ENCODE peak calls at places on chromosome X, in ten cellular contexts. One of them, this sample, is unnamed.

GRCh38 chrX:69152398-69152797 is 12.9 kb downstream of the PJA1 start:
- DNase-seq in NCI-H345: peak
- DNase-seq in NAMALWA: no peak
- DNase-seq in GM13977: no peak
- DNase-seq in activated CD4-positive, alpha-beta T cell treated with anti-CD3 and anti-CD28 coated beads for 48 hours: no peak
- DNase-seq in astrocyte of the spinal cord: no peak
- DNase-seq in left ventricle myocardium inferior: no peak
- DNase-seq in GDM1: no peak
- DNase-seq in A549: peak
- DNase-seq in dorsolateral prefrontal cortex: no peak
- DNase-seq in this sample: peak

GRCh38 chrX:106726485-106727437 is at the start of gene RNF128:
- DNase-seq in NCI-H345: peak
- DNase-seq in NAMALWA: no peak
- DNase-seq in GM13977: no peak
- DNase-seq in activated CD4-positive, alpha-beta T cell treated with anti-CD3 and anti-CD28 coated beads for 48 hours: peak
- DNase-seq in astrocyte of the spinal cord: peak
- DNase-seq in left ventricle myocardium inferior: no peak
- DNase-seq in GDM1: no peak
- DNase-seq in A549: peak
- DNase-seq in dorsolateral prefrontal cortex: peak
- DNase-seq in this sample: no peak

GRCh38 chrX:85037114-85037513 is 33.4 kb downstream of the APOOL start:
- DNase-seq in NCI-H345: no peak
- DNase-seq in NAMALWA: no peak
- DNase-seq in GM13977: no peak
- DNase-seq in activated CD4-positive, alpha-beta T cell treated with anti-CD3 and anti-CD28 coated beads for 48 hours: no peak
- DNase-seq in astrocyte of the spinal cord: no peak
- DNase-seq in left ventricle myocardium inferior: no peak
- DNase-seq in GDM1: no peak
- DNase-seq in A549: no peak
- DNase-seq in dorsolateral prefrontal cortex: no peak
- DNase-seq in this sample: no peak

GRCh38 chrX:107014927-107015326 is 14.9 kb upstream of the MORC4 start:
- DNase-seq in NCI-H345: no peak
- DNase-seq in NAMALWA: no peak
- DNase-seq in GM13977: no peak
- DNase-seq in activated CD4-positive, alpha-beta T cell treated with anti-CD3 and anti-CD28 coated beads for 48 hours: no peak
- DNase-seq in astrocyte of the spinal cord: no peak
- DNase-seq in left ventricle myocardium inferior: no peak
- DNase-seq in GDM1: no peak
- DNase-seq in A549: no peak
- DNase-seq in dorsolateral prefrontal cortex: no peak
- DNase-seq in this sample: no peak

GRCh38 chrX:133850414-133850813 is 135.0 kb downstream of the GPC3 start:
- DNase-seq in NCI-H345: no peak
- DNase-seq in NAMALWA: no peak
- DNase-seq in GM13977: no peak
- DNase-seq in activated CD4-positive, alpha-beta T cell treated with anti-CD3 and anti-CD28 coated beads for 48 hours: no peak
- DNase-seq in astrocyte of the spinal cord: no peak
- DNase-seq in left ventricle myocardium inferior: no peak
- DNase-seq in GDM1: no peak
- DNase-seq in A549: no peak
- DNase-seq in dorsolateral prefrontal cortex: no peak
- DNase-seq in this sample: no peak

GRCh38 chrX:71532078-71532752 is 689 bp upstream of the OGT start:
- DNase-seq in NCI-H345: no peak
- DNase-seq in NAMALWA: peak
- DNase-seq in GM13977: no peak
- DNase-seq in activated CD4-positive, alpha-beta T cell treated with anti-CD3 and anti-CD28 coated beads for 48 hours: peak
- DNase-seq in astrocyte of the spinal cord: peak
- DNase-seq in left ventricle myocardium inferior: no peak
- DNase-seq in GDM1: peak
- DNase-seq in A549: peak
- DNase-seq in dorsolateral prefrontal cortex: no peak
- DNase-seq in this sample: no peak

GRCh38 chrX:773292-774025 is 142.9 kb downstream of the SHOX start:
- DNase-seq in NCI-H345: no peak
- DNase-seq in NAMALWA: no peak
- DNase-seq in GM13977: no peak
- DNase-seq in activated CD4-positive, alpha-beta T cell treated with anti-CD3 and anti-CD28 coated beads for 48 hours: no peak
- DNase-seq in astrocyte of the spinal cord: no peak
- DNase-seq in left ventricle myocardium inferior: no peak
- DNase-seq in GDM1: no peak
- DNase-seq in A549: no peak
- DNase-seq in dorsolateral prefrontal cortex: no peak
- DNase-seq in this sample: no peak

GRCh38 chrX:136909706-136910564 is 29.4 kb upstream of the RBMX start:
- DNase-seq in NCI-H345: peak
- DNase-seq in NAMALWA: peak
- DNase-seq in GM13977: peak
- DNase-seq in activated CD4-positive, alpha-beta T cell treated with anti-CD3 and anti-CD28 coated beads for 48 hours: peak
- DNase-seq in astrocyte of the spinal cord: peak
- DNase-seq in left ventricle myocardium inferior: peak
- DNase-seq in GDM1: peak
- DNase-seq in A549: peak
- DNase-seq in dorsolateral prefrontal cortex: peak
- DNase-seq in this sample: peak

GRCh38 chrX:40078489-40079288 is 19.1 kb downstream of the BCOR start:
- DNase-seq in NCI-H345: no peak
- DNase-seq in NAMALWA: no peak
- DNase-seq in GM13977: no peak
- DNase-seq in activated CD4-positive, alpha-beta T cell treated with anti-CD3 and anti-CD28 coated beads for 48 hours: no peak
- DNase-seq in astrocyte of the spinal cord: no peak
- DNase-seq in left ventricle myocardium inferior: no peak
- DNase-seq in GDM1: no peak
- DNase-seq in A549: no peak
- DNase-seq in dorsolateral prefrontal cortex: no peak
- DNase-seq in this sample: no peak

GRCh38 chrX:154019633-154020499 is at the start of gene IRAK1:
- DNase-seq in NCI-H345: peak
- DNase-seq in NAMALWA: peak
- DNase-seq in GM13977: peak
- DNase-seq in activated CD4-positive, alpha-beta T cell treated with anti-CD3 and anti-CD28 coated beads for 48 hours: peak
- DNase-seq in astrocyte of the spinal cord: peak
- DNase-seq in left ventricle myocardium inferior: peak
- DNase-seq in GDM1: peak
- DNase-seq in A549: peak
- DNase-seq in dorsolateral prefrontal cortex: no peak
- DNase-seq in this sample: no peak

GRCh38 chrX:85243155-85243554 is 424 bp downstream of the SATL1 start:
- DNase-seq in NCI-H345: no peak
- DNase-seq in NAMALWA: peak
- DNase-seq in GM13977: peak
- DNase-seq in activated CD4-positive, alpha-beta T cell treated with anti-CD3 and anti-CD28 coated beads for 48 hours: no peak
- DNase-seq in astrocyte of the spinal cord: no peak
- DNase-seq in left ventricle myocardium inferior: no peak
- DNase-seq in GDM1: no peak
- DNase-seq in A549: no peak
- DNase-seq in dorsolateral prefrontal cortex: no peak
- DNase-seq in this sample: no peak

GRCh38 chrX:21524008-21524407 is 134.1 kb downstream of the KLHL34 start:
- DNase-seq in NCI-H345: no peak
- DNase-seq in NAMALWA: no peak
- DNase-seq in GM13977: no peak
- DNase-seq in activated CD4-positive, alpha-beta T cell treated with anti-CD3 and anti-CD28 coated beads for 48 hours: no peak
- DNase-seq in astrocyte of the spinal cord: no peak
- DNase-seq in left ventricle myocardium inferior: no peak
- DNase-seq in GDM1: no peak
- DNase-seq in A549: no peak
- DNase-seq in dorsolateral prefrontal cortex: no peak
- DNase-seq in this sample: no peak

GRCh38 chrX:132651411-132652086 is 162.7 kb upstream of the MBNL3 start:
- DNase-seq in NCI-H345: no peak
- DNase-seq in NAMALWA: peak
- DNase-seq in GM13977: no peak
- DNase-seq in activated CD4-positive, alpha-beta T cell treated with anti-CD3 and anti-CD28 coated beads for 48 hours: no peak
- DNase-seq in astrocyte of the spinal cord: peak
- DNase-seq in left ventricle myocardium inferior: no peak
- DNase-seq in GDM1: no peak
- DNase-seq in A549: no peak
- DNase-seq in dorsolateral prefrontal cortex: no peak
- DNase-seq in this sample: no peak

GRCh38 chrX:10098235-10098819 is 58.4 kb upstream of the CLCN4 start:
- DNase-seq in NCI-H345: no peak
- DNase-seq in NAMALWA: peak
- DNase-seq in GM13977: peak
- DNase-seq in activated CD4-positive, alpha-beta T cell treated with anti-CD3 and anti-CD28 coated beads for 48 hours: peak
- DNase-seq in astrocyte of the spinal cord: no peak
- DNase-seq in left ventricle myocardium inferior: no peak
- DNase-seq in GDM1: no peak
- DNase-seq in A549: no peak
- DNase-seq in dorsolateral prefrontal cortex: no peak
- DNase-seq in this sample: no peak

GRCh38 chrX:43350935-43351334 is 305.2 kb upstream of the MAOA start:
- DNase-seq in NCI-H345: no peak
- DNase-seq in NAMALWA: no peak
- DNase-seq in GM13977: no peak
- DNase-seq in activated CD4-positive, alpha-beta T cell treated with anti-CD3 and anti-CD28 coated beads for 48 hours: no peak
- DNase-seq in astrocyte of the spinal cord: no peak
- DNase-seq in left ventricle myocardium inferior: no peak
- DNase-seq in GDM1: no peak
- DNase-seq in A549: no peak
- DNase-seq in dorsolateral prefrontal cortex: no peak
- DNase-seq in this sample: no peak

GRCh38 chrX:1463581-1464281 is 11.0 kb upstream of the ASMTL start:
- DNase-seq in NCI-H345: no peak
- DNase-seq in NAMALWA: no peak
- DNase-seq in GM13977: no peak
- DNase-seq in activated CD4-positive, alpha-beta T cell treated with anti-CD3 and anti-CD28 coated beads for 48 hours: peak
- DNase-seq in astrocyte of the spinal cord: no peak
- DNase-seq in left ventricle myocardium inferior: no peak
- DNase-seq in GDM1: no peak
- DNase-seq in A549: no peak
- DNase-seq in dorsolateral prefrontal cortex: peak
- DNase-seq in this sample: no peak

GRCh38 chrX:148380107-148380506 is 120.3 kb upstream of the AFF2 start:
- DNase-seq in NCI-H345: no peak
- DNase-seq in NAMALWA: no peak
- DNase-seq in GM13977: no peak
- DNase-seq in activated CD4-positive, alpha-beta T cell treated with anti-CD3 and anti-CD28 coated beads for 48 hours: peak
- DNase-seq in astrocyte of the spinal cord: no peak
- DNase-seq in left ventricle myocardium inferior: no peak
- DNase-seq in GDM1: no peak
- DNase-seq in A549: no peak
- DNase-seq in dorsolateral prefrontal cortex: no peak
- DNase-seq in this sample: no peak

This sample was measured in cardiac septum.